ENCODE peak calls at places on chromosomes 11 and 22, in ten cellular contexts. One of them, this sample, is unnamed.

GRCh38 chr11:101127348-101127698 is 2.3 kb downstream of the PGR start:
- DNase-seq in activated CD8-positive, alpha-beta T cell treated with anti-CD3 and anti-CD28 coated beads for 36 hours: no peak
- DNase-seq in astrocyte of the spinal cord: no peak
- DNase-seq in CD4-positive, alpha-beta T cell: no peak
- DNase-seq in fibroblast of lung: no peak
- DNase-seq in epithelial cell of esophagus: no peak
- DNase-seq in Peyer's patch: no peak
- DNase-seq in PC-3: no peak
- DNase-seq in tibial nerve: no peak
- DNase-seq in IMR-90: no peak
- DNase-seq in this sample: no peak

GRCh38 chr22:28053871-28054621 is 135.0 kb upstream of the PITPNB start:
- DNase-seq in activated CD8-positive, alpha-beta T cell treated with anti-CD3 and anti-CD28 coated beads for 36 hours: no peak
- DNase-seq in astrocyte of the spinal cord: peak
- DNase-seq in CD4-positive, alpha-beta T cell: no peak
- DNase-seq in fibroblast of lung: peak
- DNase-seq in epithelial cell of esophagus: no peak
- DNase-seq in Peyer's patch: no peak
- DNase-seq in PC-3: peak
- DNase-seq in tibial nerve: no peak
- DNase-seq in IMR-90: peak
- DNase-seq in this sample: no peak

GRCh38 chr11:37905707-37906417 is 1307.8 kb upstream of the RAG2 start:
- DNase-seq in activated CD8-positive, alpha-beta T cell treated with anti-CD3 and anti-CD28 coated beads for 36 hours: no peak
- DNase-seq in astrocyte of the spinal cord: no peak
- DNase-seq in CD4-positive, alpha-beta T cell: no peak
- DNase-seq in fibroblast of lung: no peak
- DNase-seq in epithelial cell of esophagus: peak
- DNase-seq in Peyer's patch: no peak
- DNase-seq in PC-3: peak
- DNase-seq in tibial nerve: no peak
- DNase-seq in IMR-90: no peak
- DNase-seq in this sample: no peak

GRCh38 chr11:128610765-128611617 is 23.6 kb upstream of the ETS1 start:
- DNase-seq in activated CD8-positive, alpha-beta T cell treated with anti-CD3 and anti-CD28 coated beads for 36 hours: peak
- DNase-seq in astrocyte of the spinal cord: no peak
- DNase-seq in CD4-positive, alpha-beta T cell: peak
- DNase-seq in fibroblast of lung: no peak
- DNase-seq in epithelial cell of esophagus: no peak
- DNase-seq in Peyer's patch: peak
- DNase-seq in PC-3: no peak
- DNase-seq in tibial nerve: no peak
- DNase-seq in IMR-90: no peak
- DNase-seq in this sample: no peak

GRCh38 chr11:86292912-86293606 is 9.0 kb upstream of the HIKESHI start:
- DNase-seq in activated CD8-positive, alpha-beta T cell treated with anti-CD3 and anti-CD28 coated beads for 36 hours: peak
- DNase-seq in astrocyte of the spinal cord: no peak
- DNase-seq in CD4-positive, alpha-beta T cell: no peak
- DNase-seq in fibroblast of lung: no peak
- DNase-seq in epithelial cell of esophagus: no peak
- DNase-seq in Peyer's patch: no peak
- DNase-seq in PC-3: no peak
- DNase-seq in tibial nerve: no peak
- DNase-seq in IMR-90: no peak
- DNase-seq in this sample: no peak

GRCh38 chr11:69485337-69486041 is 4.0 kb downstream of the LINC01488 start:
- DNase-seq in activated CD8-positive, alpha-beta T cell treated with anti-CD3 and anti-CD28 coated beads for 36 hours: no peak
- DNase-seq in astrocyte of the spinal cord: no peak
- DNase-seq in CD4-positive, alpha-beta T cell: no peak
- DNase-seq in fibroblast of lung: no peak
- DNase-seq in epithelial cell of esophagus: no peak
- DNase-seq in Peyer's patch: no peak
- DNase-seq in PC-3: no peak
- DNase-seq in tibial nerve: no peak
- DNase-seq in IMR-90: no peak
- DNase-seq in this sample: peak

GRCh38 chr11:86067230-86068137 is 1.4 kb downstream of the PICALM start:
- DNase-seq in activated CD8-positive, alpha-beta T cell treated with anti-CD3 and anti-CD28 coated beads for 36 hours: no peak
- DNase-seq in astrocyte of the spinal cord: no peak
- DNase-seq in CD4-positive, alpha-beta T cell: no peak
- DNase-seq in fibroblast of lung: no peak
- DNase-seq in epithelial cell of esophagus: peak
- DNase-seq in Peyer's patch: no peak
- DNase-seq in PC-3: peak
- DNase-seq in tibial nerve: no peak
- DNase-seq in IMR-90: no peak
- DNase-seq in this sample: no peak

GRCh38 chr11:122863704-122864326 is 18.7 kb upstream of the JHY start:
- DNase-seq in activated CD8-positive, alpha-beta T cell treated with anti-CD3 and anti-CD28 coated beads for 36 hours: peak
- DNase-seq in astrocyte of the spinal cord: peak
- DNase-seq in CD4-positive, alpha-beta T cell: peak
- DNase-seq in fibroblast of lung: peak
- DNase-seq in epithelial cell of esophagus: peak
- DNase-seq in Peyer's patch: peak
- DNase-seq in PC-3: peak
- DNase-seq in tibial nerve: peak
- DNase-seq in IMR-90: peak
- DNase-seq in this sample: no peak

GRCh38 chr11:106327134-106327533 is 249.7 kb downstream of the AASDHPPT start:
- DNase-seq in activated CD8-positive, alpha-beta T cell treated with anti-CD3 and anti-CD28 coated beads for 36 hours: no peak
- DNase-seq in astrocyte of the spinal cord: no peak
- DNase-seq in CD4-positive, alpha-beta T cell: no peak
- DNase-seq in fibroblast of lung: no peak
- DNase-seq in epithelial cell of esophagus: no peak
- DNase-seq in Peyer's patch: no peak
- DNase-seq in PC-3: no peak
- DNase-seq in tibial nerve: no peak
- DNase-seq in IMR-90: no peak
- DNase-seq in this sample: no peak

GRCh38 chr22:40751250-40751649 is 67.9 kb downstream of the SLC25A17 start:
- DNase-seq in activated CD8-positive, alpha-beta T cell treated with anti-CD3 and anti-CD28 coated beads for 36 hours: no peak
- DNase-seq in astrocyte of the spinal cord: no peak
- DNase-seq in CD4-positive, alpha-beta T cell: no peak
- DNase-seq in fibroblast of lung: no peak
- DNase-seq in epithelial cell of esophagus: no peak
- DNase-seq in Peyer's patch: no peak
- DNase-seq in PC-3: no peak
- DNase-seq in tibial nerve: no peak
- DNase-seq in IMR-90: no peak
- DNase-seq in this sample: no peak

GRCh38 chr22:40748388-40748970 is 69.2 kb downstream of the MCHR1 start:
- DNase-seq in activated CD8-positive, alpha-beta T cell treated with anti-CD3 and anti-CD28 coated beads for 36 hours: no peak
- DNase-seq in astrocyte of the spinal cord: no peak
- DNase-seq in CD4-positive, alpha-beta T cell: no peak
- DNase-seq in fibroblast of lung: no peak
- DNase-seq in epithelial cell of esophagus: no peak
- DNase-seq in Peyer's patch: no peak
- DNase-seq in PC-3: no peak
- DNase-seq in tibial nerve: no peak
- DNase-seq in IMR-90: no peak
- DNase-seq in this sample: no peak

GRCh38 chr22:40747361-40747760 is 68.1 kb downstream of the MCHR1 start:
- DNase-seq in activated CD8-positive, alpha-beta T cell treated with anti-CD3 and anti-CD28 coated beads for 36 hours: no peak
- DNase-seq in astrocyte of the spinal cord: no peak
- DNase-seq in CD4-positive, alpha-beta T cell: no peak
- DNase-seq in fibroblast of lung: no peak
- DNase-seq in epithelial cell of esophagus: no peak
- DNase-seq in Peyer's patch: no peak
- DNase-seq in PC-3: no peak
- DNase-seq in tibial nerve: no peak
- DNase-seq in IMR-90: no peak
- DNase-seq in this sample: no peak

GRCh38 chr22:40749829-40750228 is 69.3 kb downstream of the SLC25A17 start:
- DNase-seq in activated CD8-positive, alpha-beta T cell treated with anti-CD3 and anti-CD28 coated beads for 36 hours: no peak
- DNase-seq in astrocyte of the spinal cord: no peak
- DNase-seq in CD4-positive, alpha-beta T cell: no peak
- DNase-seq in fibroblast of lung: no peak
- DNase-seq in epithelial cell of esophagus: no peak
- DNase-seq in Peyer's patch: no peak
- DNase-seq in PC-3: no peak
- DNase-seq in tibial nerve: no peak
- DNase-seq in IMR-90: no peak
- DNase-seq in this sample: no peak

GRCh38 chr22:40749006-40749405 is 69.7 kb downstream of the MCHR1 start:
- DNase-seq in activated CD8-positive, alpha-beta T cell treated with anti-CD3 and anti-CD28 coated beads for 36 hours: no peak
- DNase-seq in astrocyte of the spinal cord: no peak
- DNase-seq in CD4-positive, alpha-beta T cell: no peak
- DNase-seq in fibroblast of lung: no peak
- DNase-seq in epithelial cell of esophagus: no peak
- DNase-seq in Peyer's patch: no peak
- DNase-seq in PC-3: no peak
- DNase-seq in tibial nerve: no peak
- DNase-seq in IMR-90: no peak
- DNase-seq in this sample: no peak
- TF ChIP-seq CTCF in activated CD8-positive, alpha-beta T cell treated with anti-CD3 and anti-CD28 coated beads for 36 hours: no peak
- TF ChIP-seq CTCF in astrocyte of the spinal cord: no peak
- TF ChIP-seq CTCF in CD4-positive, alpha-beta T cell: no peak
- TF ChIP-seq CTCF in fibroblast of lung: no peak
- TF ChIP-seq CTCF in epithelial cell of esophagus: no peak
- TF ChIP-seq CTCF in Peyer's patch: no peak
- TF ChIP-seq CTCF in PC-3: no peak
- TF ChIP-seq CTCF in tibial nerve: no peak
- TF ChIP-seq CTCF in IMR-90: no peak
- TF ChIP-seq CTCF in this sample: no peak

GRCh38 chr22:35930933-35931332 is 97.7 kb downstream of the RBFOX2 start:
- DNase-seq in activated CD8-positive, alpha-beta T cell treated with anti-CD3 and anti-CD28 coated beads for 36 hours: no peak
- DNase-seq in astrocyte of the spinal cord: peak
- DNase-seq in CD4-positive, alpha-beta T cell: no peak
- DNase-seq in fibroblast of lung: peak
- DNase-seq in epithelial cell of esophagus: peak
- DNase-seq in Peyer's patch: no peak
- DNase-seq in PC-3: peak
- DNase-seq in tibial nerve: peak
- DNase-seq in IMR-90: peak
- DNase-seq in this sample: no peak
- TF ChIP-seq CTCF in activated CD8-positive, alpha-beta T cell treated with anti-CD3 and anti-CD28 coated beads for 36 hours: no peak
- TF ChIP-seq CTCF in astrocyte of the spinal cord: peak
- TF ChIP-seq CTCF in CD4-positive, alpha-beta T cell: no peak
- TF ChIP-seq CTCF in fibroblast of lung: peak
- TF ChIP-seq CTCF in epithelial cell of esophagus: peak
- TF ChIP-seq CTCF in Peyer's patch: peak
- TF ChIP-seq CTCF in PC-3: peak
- TF ChIP-seq CTCF in tibial nerve: peak
- TF ChIP-seq CTCF in IMR-90: peak
- TF ChIP-seq CTCF in this sample: peak

DNA sequence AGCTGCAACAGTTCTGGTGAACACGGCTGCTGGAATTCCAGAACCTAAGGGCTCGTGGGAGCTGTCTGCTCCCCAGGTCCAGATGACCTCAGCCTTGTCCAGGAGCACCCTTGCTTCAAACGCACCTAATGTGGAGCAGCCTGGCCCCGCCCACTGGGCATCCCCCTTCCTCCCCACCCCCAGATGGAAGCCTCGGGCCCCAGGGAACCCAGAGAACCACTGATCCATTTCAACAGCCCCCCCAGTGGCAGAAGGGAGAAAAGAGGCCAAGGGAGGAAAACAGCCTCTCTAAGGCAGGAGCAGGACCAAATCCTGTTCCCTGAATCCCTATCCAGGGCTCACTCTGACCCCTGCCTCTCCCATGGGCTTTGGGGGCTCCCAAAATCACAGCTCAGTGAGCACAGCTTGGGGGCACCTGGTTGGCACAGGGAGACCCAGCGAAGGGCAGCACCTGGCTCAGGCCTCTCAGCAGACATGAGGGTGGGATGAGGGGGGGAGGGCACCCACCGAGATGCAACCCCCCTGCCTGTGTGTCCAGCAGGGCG is 1.2 kb downstream of the CYTH4 start:
- DNase-seq in activated CD8-positive, alpha-beta T cell treated with anti-CD3 and anti-CD28 coated beads for 36 hours: peak
- DNase-seq in astrocyte of the spinal cord: no peak
- DNase-seq in CD4-positive, alpha-beta T cell: no peak
- DNase-seq in fibroblast of lung: no peak
- DNase-seq in epithelial cell of esophagus: no peak
- DNase-seq in Peyer's patch: peak
- DNase-seq in PC-3: no peak
- DNase-seq in tibial nerve: no peak
- DNase-seq in IMR-90: no peak
- DNase-seq in this sample: no peak
- TF ChIP-seq CTCF in activated CD8-positive, alpha-beta T cell treated with anti-CD3 and anti-CD28 coated beads for 36 hours: no peak
- TF ChIP-seq CTCF in astrocyte of the spinal cord: peak
- TF ChIP-seq CTCF in CD4-positive, alpha-beta T cell: peak
- TF ChIP-seq CTCF in fibroblast of lung: no peak
- TF ChIP-seq CTCF in epithelial cell of esophagus: peak
- TF ChIP-seq CTCF in Peyer's patch: no peak
- TF ChIP-seq CTCF in PC-3: no peak
- TF ChIP-seq CTCF in tibial nerve: peak
- TF ChIP-seq CTCF in IMR-90: peak
- TF ChIP-seq CTCF in this sample: no peak

GRCh38 chr11:13720940-13721339 is 52.5 kb downstream of the FAR1 start:
- DNase-seq in activated CD8-positive, alpha-beta T cell treated with anti-CD3 and anti-CD28 coated beads for 36 hours: no peak
- DNase-seq in astrocyte of the spinal cord: no peak
- DNase-seq in CD4-positive, alpha-beta T cell: no peak
- DNase-seq in fibroblast of lung: no peak
- DNase-seq in epithelial cell of esophagus: peak
- DNase-seq in Peyer's patch: no peak
- DNase-seq in PC-3: peak
- DNase-seq in tibial nerve: no peak
- DNase-seq in IMR-90: no peak
- DNase-seq in this sample: no peak

GRCh38 chr11:13718394-13718793 is 49.9 kb downstream of the FAR1 start:
- DNase-seq in activated CD8-positive, alpha-beta T cell treated with anti-CD3 and anti-CD28 coated beads for 36 hours: no peak
- DNase-seq in astrocyte of the spinal cord: no peak
- DNase-seq in CD4-positive, alpha-beta T cell: no peak
- DNase-seq in fibroblast of lung: no peak
- DNase-seq in epithelial cell of esophagus: no peak
- DNase-seq in Peyer's patch: no peak
- DNase-seq in PC-3: no peak
- DNase-seq in tibial nerve: no peak
- DNase-seq in IMR-90: no peak
- DNase-seq in this sample: no peak

GRCh38 chr11:13726456-13726855 is 58.0 kb downstream of the FAR1 start:
- DNase-seq in activated CD8-positive, alpha-beta T cell treated with anti-CD3 and anti-CD28 coated beads for 36 hours: no peak
- DNase-seq in astrocyte of the spinal cord: no peak
- DNase-seq in CD4-positive, alpha-beta T cell: no peak
- DNase-seq in fibroblast of lung: no peak
- DNase-seq in epithelial cell of esophagus: no peak
- DNase-seq in Peyer's patch: no peak
- DNase-seq in PC-3: no peak
- DNase-seq in tibial nerve: no peak
- DNase-seq in IMR-90: no peak
- DNase-seq in this sample: no peak

GRCh38 chr11:13717331-13717730 is 48.9 kb downstream of the FAR1 start:
- DNase-seq in activated CD8-positive, alpha-beta T cell treated with anti-CD3 and anti-CD28 coated beads for 36 hours: no peak
- DNase-seq in astrocyte of the spinal cord: peak
- DNase-seq in CD4-positive, alpha-beta T cell: no peak
- DNase-seq in fibroblast of lung: peak
- DNase-seq in epithelial cell of esophagus: peak
- DNase-seq in Peyer's patch: no peak
- DNase-seq in PC-3: peak
- DNase-seq in tibial nerve: no peak
- DNase-seq in IMR-90: peak
- DNase-seq in this sample: no peak

DNA sequence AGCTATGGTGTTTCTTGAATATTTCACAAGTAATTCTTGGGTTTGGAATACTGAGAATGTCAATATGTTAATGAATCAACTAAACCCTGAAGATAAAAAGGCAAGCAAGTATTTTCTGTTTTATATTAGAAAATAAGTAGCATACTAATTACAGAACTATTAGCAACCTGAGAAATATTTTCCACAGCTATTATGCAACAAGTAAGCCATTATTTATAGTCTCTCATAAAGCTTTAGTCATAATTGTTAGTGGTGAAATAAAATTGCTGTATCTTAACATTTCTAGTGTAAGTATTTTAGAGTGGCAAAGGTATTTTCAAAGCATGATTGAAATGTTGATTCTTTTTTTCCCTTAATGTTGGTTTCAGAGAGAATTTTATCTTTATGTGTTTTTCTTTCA is 53.3 kb downstream of the FAR1 start:
- DNase-seq in activated CD8-positive, alpha-beta T cell treated with anti-CD3 and anti-CD28 coated beads for 36 hours: no peak
- DNase-seq in astrocyte of the spinal cord: no peak
- DNase-seq in CD4-positive, alpha-beta T cell: no peak
- DNase-seq in fibroblast of lung: peak
- DNase-seq in epithelial cell of esophagus: peak
- DNase-seq in Peyer's patch: no peak
- DNase-seq in PC-3: no peak
- DNase-seq in tibial nerve: no peak
- DNase-seq in IMR-90: no peak
- DNase-seq in this sample: no peak
- TF ChIP-seq CTCF in activated CD8-positive, alpha-beta T cell treated with anti-CD3 and anti-CD28 coated beads for 36 hours: no peak
- TF ChIP-seq CTCF in astrocyte of the spinal cord: no peak
- TF ChIP-seq CTCF in CD4-positive, alpha-beta T cell: no peak
- TF ChIP-seq CTCF in fibroblast of lung: no peak
- TF ChIP-seq CTCF in epithelial cell of esophagus: no peak
- TF ChIP-seq CTCF in Peyer's patch: no peak
- TF ChIP-seq CTCF in PC-3: no peak
- TF ChIP-seq CTCF in tibial nerve: no peak
- TF ChIP-seq CTCF in IMR-90: no peak
- TF ChIP-seq CTCF in this sample: no peak